ENCODE peak calls at places on chromosomes 11 and 22, in six cellular contexts. Y, V, C, P, J and N are unnamed samples.

GRCh38 chr11:77046060-77046501 is 11.9 kb downstream of the B3GNT6 start:
- DNase-seq in J (no peak), P (no peak), C (no peak), V (no peak), Y (peak), N (peak)

GRCh38 chr22:39664485-39665200 is 94.1 kb downstream of the CACNA1I start:
- DNase-seq in V (no peak), Y (no peak), C (no peak), J (no peak), P (no peak), N (no peak)

GRCh38 chr11:11584446-11584810 is 37.4 kb downstream of the GALNT18 start:
- DNase-seq in J (peak), P (no peak), Y (peak), C (peak), V (peak), N (no peak)

GRCh38 chr11:122046846-122047245 is 69.2 kb downstream of the BLID start:
- DNase-seq in J (peak), Y (peak), P (no peak), V (no peak), C (peak), N (no peak)

GRCh38 chr22:44422742-44423370 is 75.2 kb downstream of the RTL6 start:
- DNase-seq in P (no peak), V (no peak), Y (no peak), J (no peak), C (no peak), N (no peak)

GRCh38 chr11:44298862-44299261 is 11.1 kb downstream of the ALX4 start:
- DNase-seq in Y (no peak), V (no peak), P (no peak), C (no peak), J (no peak), N (no peak)

GRCh38 chr11:20013346-20014066 is 146.8 kb downstream of the DBX1 start:
- DNase-seq in P (peak), V (no peak), Y (peak), C (no peak), J (peak), N (no peak)

GRCh38 chr11:87753143-87753542 is 422.1 kb downstream of the RAB38 start:
- DNase-seq in Y (no peak), C (no peak), J (no peak), P (no peak), V (no peak), N (no peak)

GRCh38 chr11:128688031-128688713 is 5.7 kb upstream of the FLI1 start:
- DNase-seq in V (no peak), Y (no peak), J (no peak), P (no peak), C (no peak), N (no peak)

GRCh38 chr22:26170795-26171194 is 1.5 kb downstream of the SEZ6L start:
- DNase-seq in C (no peak), J (no peak), P (peak), Y (no peak), V (no peak), N (no peak)

GRCh38 chr11:77879218-77879617 is 58.3 kb downstream of the AAMDC start:
- DNase-seq in Y (peak), V (no peak), C (peak), P (peak), J (peak), N (no peak)

GRCh38 chr11:2576536-2576935 is 123.3 kb downstream of the KCNQ1OT1 start:
- DNase-seq in C (no peak), P (no peak), V (no peak), Y (no peak), J (no peak), N (no peak)

GRCh38 chr22:27223317-27224177 is 566.2 kb downstream of the MIAT start:
- DNase-seq in J (peak), Y (peak), C (peak), V (peak), P (no peak), N (no peak)

GRCh38 chr11:22476589-22476988 is 138.4 kb downstream of the SLC17A6 start:
- DNase-seq in C (no peak), J (no peak), P (no peak), Y (no peak), V (no peak), N (no peak)

GRCh38 chr11:75474878-75475766 is 42.1 kb upstream of the KLHL35 start:
- DNase-seq in V (no peak), J (peak), Y (peak), C (no peak), P (peak), N (no peak)

GRCh38 chr11:72216638-72217037 is at the start of gene FOLR2:
- DNase-seq in J (no peak), C (no peak), V (no peak), P (no peak), Y (no peak), N (no peak)

GRCh38 chr11:72222106-72222891 is 2.3 kb upstream of the INPPL1 start:
- DNase-seq in J (no peak), C (no peak), P (no peak), V (no peak), Y (no peak), N (no peak)

GRCh38 chr11:72220696-72221363 is 3.7 kb upstream of the INPPL1 start:
- DNase-seq in Y (no peak), V (no peak), P (no peak), C (no peak), J (no peak), N (no peak)

GRCh38 chr11:72221386-72221785 is 3.2 kb upstream of the INPPL1 start:
- DNase-seq in V (no peak), Y (no peak), P (no peak), J (no peak), C (no peak), N (no peak)

DNA sequence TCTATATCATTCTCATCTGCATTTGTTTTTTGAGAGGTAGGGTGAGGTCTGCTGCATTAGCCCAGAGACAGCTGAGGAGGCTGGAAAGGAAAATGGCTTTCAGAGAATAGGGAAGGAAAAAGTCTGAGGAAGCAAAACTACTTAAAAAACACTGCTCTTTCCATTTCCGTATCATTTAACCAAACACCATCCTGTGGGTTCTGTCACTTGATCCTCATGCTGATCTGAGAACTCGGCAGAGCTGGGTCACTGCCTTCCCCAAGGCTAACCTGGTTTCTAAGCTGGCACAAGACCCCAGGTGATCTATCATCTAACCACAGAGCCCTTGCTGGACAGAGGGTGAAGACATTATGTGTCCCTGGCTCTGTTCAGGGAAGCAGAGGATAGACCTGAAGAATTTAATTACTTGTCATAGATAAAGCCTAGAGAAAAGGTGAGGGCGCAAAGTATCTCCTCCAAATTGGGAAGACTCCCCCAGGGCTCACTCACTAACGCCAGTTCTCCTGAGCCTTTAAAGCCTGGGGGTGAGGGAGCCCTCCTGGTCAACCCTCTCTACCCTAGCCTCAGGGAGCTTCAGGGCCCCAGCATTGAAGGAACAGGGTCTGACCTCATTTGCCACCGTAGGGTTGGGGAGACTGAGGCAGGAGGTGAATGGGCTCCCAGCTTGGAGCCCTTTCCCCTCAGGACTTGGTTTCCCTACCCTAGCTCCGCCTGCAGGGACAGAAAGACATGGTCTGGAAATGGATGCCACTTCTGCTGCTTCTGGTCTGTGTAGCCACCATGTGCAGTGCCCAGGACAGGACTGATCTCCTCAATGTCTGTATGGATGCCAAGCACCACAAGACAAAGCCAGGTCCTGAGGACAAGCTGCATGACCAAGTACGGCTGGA is 1.5 kb downstream of the FOLR2 start:
- DNase-seq in J (no peak), P (no peak), Y (no peak), C (no peak), V (no peak), N (no peak)
- TF ChIP-seq CTCF in J (no peak), P (no peak), Y (no peak), C (no peak), V (no peak), N (no peak)

GRCh38 chr11:64803163-64803845 is at the start of gene MAP4K2:
- DNase-seq in J (peak), C (peak), P (peak), V (peak), Y (peak), N (peak)
- TF ChIP-seq CTCF in J (peak), C (peak), P (peak), V (no peak), Y (no peak), N (peak)

DNA sequence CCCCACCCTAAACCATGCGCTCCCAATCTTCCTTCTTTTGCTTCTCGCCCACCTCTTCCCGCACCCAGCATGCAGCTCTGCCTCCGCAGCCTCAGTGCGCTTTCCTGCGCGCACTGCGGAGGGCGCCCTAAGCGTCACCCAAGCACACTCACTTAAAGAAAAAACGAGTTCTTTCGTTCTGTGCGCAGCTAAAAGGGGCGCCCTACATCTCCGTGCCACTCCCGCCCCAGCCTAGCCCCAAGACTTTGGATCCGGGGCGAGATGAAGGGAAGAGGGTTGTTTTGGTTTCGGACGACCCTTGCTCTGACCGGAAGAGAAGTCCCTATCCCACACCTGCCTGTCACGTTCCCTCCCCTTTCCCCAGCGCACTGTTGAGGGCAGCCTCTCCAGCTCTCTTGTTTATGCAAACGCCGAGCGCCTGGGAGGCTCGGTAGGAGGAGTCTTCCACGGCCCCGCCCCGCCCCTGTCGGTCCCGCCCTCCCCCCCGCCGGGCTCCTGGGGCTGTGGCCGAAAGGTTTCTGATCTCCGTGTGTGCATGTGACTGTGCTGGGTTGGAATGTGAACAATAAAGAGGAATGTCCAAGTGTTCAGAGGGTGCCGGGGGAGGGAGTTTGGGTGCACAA is 5.3 kb downstream of the VSIG2 start:
- DNase-seq in Y (peak), P (peak), V (no peak), J (peak), C (peak), N (peak)
- TF ChIP-seq CTCF in Y (peak), P (peak), V (peak), J (peak), C (peak), N (peak)

GRCh38 chr11:133834399-133835257 is 10.7 kb downstream of the SPATA19 start:
- DNase-seq in J (no peak), P (no peak), Y (no peak), C (no peak), V (no peak), N (no peak)

GRCh38 chr11:133836076-133836548 is 9.2 kb downstream of the SPATA19 start:
- DNase-seq in P (no peak), C (no peak), V (no peak), J (no peak), Y (no peak), N (no peak)

GRCh38 chr11:133833899-133834296 is 11.4 kb downstream of the SPATA19 start:
- DNase-seq in Y (no peak), V (no peak), C (no peak), J (no peak), P (no peak), N (no peak)

GRCh38 chr11:133833101-133833898 is 12.0 kb downstream of the SPATA19 start:
- DNase-seq in Y (no peak), P (no peak), J (no peak), C (no peak), V (no peak), N (no peak)

GRCh38 chr11:133835258-133836075 is 9.8 kb downstream of the SPATA19 start:
- DNase-seq in Y (peak), P (no peak), V (no peak), C (no peak), J (peak), N (no peak)
- TF ChIP-seq CTCF in Y (peak), P (peak), V (no peak), C (peak), J (no peak), N (peak)

DNA sequence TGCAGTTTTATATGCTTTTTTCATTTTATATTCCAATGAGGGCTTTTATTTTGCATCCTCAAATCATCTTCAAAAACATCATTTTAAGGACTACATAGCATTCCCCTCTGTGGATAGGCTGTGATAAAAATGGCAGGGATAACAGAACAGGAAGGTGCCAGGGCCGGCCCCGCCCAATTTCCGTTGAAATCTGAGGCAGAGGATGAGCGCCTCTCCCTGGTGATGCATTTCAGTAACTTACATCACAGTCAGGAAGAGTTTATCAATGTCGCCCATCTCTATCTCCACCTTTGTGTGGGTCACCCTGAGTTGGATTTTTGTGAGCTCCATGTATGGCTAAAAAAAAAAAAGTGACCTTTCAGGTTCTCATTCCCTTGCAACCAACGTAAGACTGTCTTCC is 201.6 kb downstream of the DSCAML1 start:
- DNase-seq in C (no peak), J (no peak), Y (no peak), P (no peak), V (no peak), N (no peak)
- TF ChIP-seq CTCF in C (no peak), J (no peak), Y (no peak), P (no peak), V (no peak), N (peak)

GRCh38 chr11:61303725-61304124 is 8.6 kb upstream of the VWCE start:
- DNase-seq in V (no peak), Y (no peak), J (no peak), P (no peak), C (no peak), N (no peak)

GRCh38 chr11:61298663-61299244 is 3.6 kb upstream of the VWCE start:
- DNase-seq in V (no peak), C (no peak), Y (peak), P (no peak), J (no peak), N (no peak)

GRCh38 chr11:61306221-61306620 is 11.1 kb upstream of the VWCE start:
- DNase-seq in Y (no peak), V (no peak), P (no peak), J (no peak), C (no peak), N (no peak)

GRCh38 chr11:61305417-61305816 is 10.3 kb upstream of the VWCE start:
- DNase-seq in C (no peak), J (no peak), P (no peak), V (no peak), Y (no peak), N (no peak)

DNA sequence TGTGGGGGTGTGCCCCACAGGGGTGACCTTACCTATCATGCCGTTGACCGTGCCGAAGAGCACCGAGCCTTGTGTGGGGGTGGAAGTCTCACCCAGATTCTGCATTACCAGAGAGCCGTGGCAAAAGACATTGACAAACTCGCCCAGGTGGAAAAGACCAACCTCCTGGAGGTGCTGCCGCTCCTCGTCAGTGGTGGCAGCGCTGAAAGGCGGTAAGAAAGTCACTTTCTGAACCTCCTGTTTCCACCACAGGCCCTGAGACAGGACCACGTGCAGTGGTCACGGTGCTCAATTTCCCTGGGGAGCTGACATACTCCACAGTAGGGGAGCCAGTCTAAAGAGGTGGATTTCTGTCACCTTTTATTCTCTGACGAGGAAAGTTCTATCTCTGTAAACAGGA is 7.4 kb upstream of the VWCE start:
- DNase-seq in P (no peak), V (no peak), C (no peak), Y (no peak), J (no peak), N (no peak)
- TF ChIP-seq CTCF in P (no peak), V (no peak), C (no peak), Y (no peak), J (no peak), N (no peak)

GRCh38 chr11:92149996-92150395 is 74.6 kb upstream of the FAT3 start:
- DNase-seq in C (no peak), J (peak), P (no peak), V (no peak), Y (peak), N (no peak)
- TF ChIP-seq CTCF in C (no peak), J (no peak), P (no peak), V (peak), Y (no peak), N (no peak)

DNA sequence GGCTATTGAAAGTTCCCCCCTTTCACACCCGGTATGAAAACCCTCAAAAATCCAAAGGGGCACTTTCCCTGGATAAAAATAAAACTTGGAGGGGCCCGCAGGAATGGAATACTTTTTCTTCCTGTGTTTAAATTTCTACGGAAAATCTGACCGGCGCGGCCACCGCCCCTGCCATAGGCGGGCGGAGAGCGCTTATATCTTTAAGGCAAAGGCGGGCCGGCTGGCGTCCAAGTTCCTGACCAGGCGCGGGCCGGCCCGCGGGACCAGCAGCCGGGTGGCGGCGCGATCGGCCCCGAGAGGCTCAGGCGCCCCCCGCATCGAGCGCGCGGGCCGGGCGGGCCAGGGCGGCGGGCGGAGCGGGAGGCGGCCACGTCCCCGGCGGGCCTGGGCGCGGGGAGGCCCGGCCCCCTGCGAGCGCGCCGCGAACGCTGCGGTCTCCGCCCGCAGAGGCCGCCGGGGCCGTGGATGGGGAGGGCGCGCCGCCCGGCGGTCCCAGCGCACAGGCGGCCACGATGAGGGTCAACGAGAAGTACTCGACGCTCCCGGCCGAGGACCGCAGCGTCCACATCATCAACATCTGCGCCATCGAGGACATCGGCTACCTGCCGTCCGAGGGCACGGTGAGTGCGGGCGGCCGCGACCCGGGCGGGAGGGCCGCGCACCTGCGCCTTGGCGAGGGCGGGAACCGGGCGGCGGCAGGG is at the start of gene ANO1:
- DNase-seq in P (peak), Y (no peak), J (peak), V (no peak), C (no peak), N (no peak)
- TF ChIP-seq CTCF in P (peak), Y (no peak), J (peak), V (no peak), C (no peak), N (no peak)

GRCh38 chr11:114256176-114256897 is 39.9 kb upstream of the NNMT start:
- DNase-seq in Y (no peak), C (no peak), V (no peak), J (no peak), P (no peak), N (no peak)

GRCh38 chr11:114258696-114259095 is 37.5 kb upstream of the NNMT start:
- DNase-seq in V (no peak), J (no peak), P (no peak), Y (no peak), C (no peak), N (no peak)

GRCh38 chr11:114259124-114259526 is 37.1 kb upstream of the NNMT start:
- DNase-seq in Y (peak), J (no peak), P (peak), V (no peak), C (no peak), N (no peak)

GRCh38 chr11:114256898-114257286 is 39.3 kb upstream of the NNMT start:
- DNase-seq in V (no peak), C (no peak), J (no peak), Y (no peak), P (no peak), N (no peak)

DNA sequence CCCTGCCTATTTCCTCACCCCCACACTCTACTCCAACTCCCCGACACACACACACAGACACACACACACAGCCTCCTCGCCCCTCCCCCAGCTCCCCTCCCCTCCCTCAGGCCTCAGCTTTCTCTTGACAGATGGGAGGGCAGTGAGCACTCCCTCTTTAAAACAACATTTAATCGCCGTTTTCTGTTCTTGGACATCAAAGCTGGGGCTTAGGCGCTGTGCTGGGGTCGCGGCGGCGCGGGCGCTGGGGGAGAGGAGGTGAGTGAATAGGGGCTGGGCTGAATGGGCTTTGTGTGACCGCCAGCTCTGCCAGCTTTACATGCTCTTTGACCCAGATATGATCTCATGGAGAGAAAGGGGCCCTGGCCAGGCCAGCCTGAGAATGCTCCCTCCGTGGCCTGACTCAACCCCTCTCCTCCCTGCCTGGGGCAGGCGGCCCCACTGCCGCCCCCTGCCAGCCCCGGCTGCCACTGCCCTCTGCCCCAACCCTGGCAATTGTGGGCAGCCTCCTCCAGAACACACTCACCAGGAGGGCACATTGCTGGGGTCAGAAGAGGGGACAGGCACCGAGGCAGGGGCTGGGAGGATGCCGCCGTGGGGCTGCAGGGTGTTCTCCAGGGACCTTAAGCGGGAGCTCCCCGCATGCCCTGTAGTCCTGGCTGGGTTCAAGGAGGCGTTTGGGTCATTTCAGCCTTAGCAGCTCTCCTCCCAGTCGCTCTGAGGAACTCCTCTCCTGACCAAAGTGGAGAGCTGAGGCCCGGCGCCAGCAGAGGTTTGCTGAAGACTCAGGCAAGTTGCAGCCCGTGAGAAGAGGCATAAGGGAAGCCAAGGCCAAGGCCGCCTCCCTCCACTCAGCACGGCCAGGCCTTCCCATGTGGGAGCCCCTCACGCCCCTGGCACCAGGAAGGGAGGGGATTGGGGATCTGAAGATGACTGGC is 38.3 kb upstream of the NNMT start:
- DNase-seq in C (no peak), J (no peak), Y (peak), V (no peak), P (peak), N (no peak)
- TF ChIP-seq CTCF in C (no peak), J (no peak), Y (peak), V (no peak), P (peak), N (no peak)